ENCODE peak calls at places on chromosomes 7 and 10, in ten cellular contexts. I, H, Z, K, S, W, P, B, U and J are unnamed samples. For H3K27me3, the result is how much of the 10 kb centered on the place peaks cover.

GRCh38 chr7:99184468-99185225 is 23.3 kb downstream of the KPNA7 start:
- DNase-seq in W (peak), U (no peak), S (no peak), I (no peak), B (no peak), H (no peak), K (no peak), Z (no peak), P (no peak), J (peak)

GRCh38 chr7:77831481-77831880 is 32.9 kb downstream of the PHTF2 start:
- DNase-seq in W (no peak), K (no peak), U (no peak), I (no peak), P (no peak), B (no peak), Z (no peak), S (no peak), H (no peak), J (no peak)

GRCh38 chr10:15237351-15237750 is 68.9 kb upstream of the NMT2 start:
- DNase-seq in Z (no peak), U (no peak), B (no peak), K (no peak), P (no peak), W (no peak), I (no peak), H (no peak), S (no peak), J (no peak)

GRCh38 chr7:26135551-26135950 is 16.4 kb upstream of the NFE2L3 start:
- DNase-seq in P (no peak), S (no peak), I (no peak), K (no peak), H (no peak), W (no peak), B (no peak), U (no peak), Z (no peak), J (no peak)

GRCh38 chr10:132666733-132667612 is 119.0 kb downstream of the NKX6-2 start:
- DNase-seq in P (no peak), I (no peak), H (no peak), W (peak), U (no peak), B (peak), Z (no peak), S (no peak), K (peak), J (no peak)

GRCh38 chr7:101140339-101140699 is 13.4 kb downstream of the SERPINE1 start:
- DNase-seq in H (no peak), K (no peak), Z (no peak), B (no peak), W (no peak), P (no peak), S (no peak), U (no peak), I (no peak), J (no peak)

GRCh38 chr7:133601607-133602006 is 348.7 kb downstream of the EXOC4 start:
- DNase-seq in S (no peak), P (no peak), Z (no peak), W (no peak), I (no peak), U (no peak), H (no peak), K (no peak), B (no peak), J (no peak)

GRCh38 chr10:131436467-131436866 is 124.9 kb upstream of the TCERG1L start:
- DNase-seq in B (no peak), U (no peak), I (no peak), P (no peak), S (no peak), W (no peak), H (no peak), Z (no peak), K (no peak), J (no peak)

GRCh38 chr10:33559105-33559504 is 224.6 kb upstream of the NRP1 start:
- DNase-seq in K (peak), B (no peak), U (no peak), P (no peak), W (no peak), H (no peak), I (no peak), Z (peak), S (peak), J (no peak)

GRCh38 chr7:25807212-25807611 is 344.8 kb upstream of the NFE2L3 start:
- DNase-seq in K (no peak), P (no peak), W (no peak), U (no peak), Z (no peak), B (no peak), I (no peak), H (no peak), S (no peak), J (no peak)

GRCh38 chr7:30657131-30657530 is 25.1 kb downstream of the CRHR2 start:
- DNase-seq in S (no peak), B (no peak), I (no peak), P (no peak), H (peak), Z (no peak), U (no peak), K (no peak), W (peak), J (no peak)

GRCh38 chr7:24290004-24290641 is 6.1 kb downstream of the NPY start:
- DNase-seq in B (no peak), S (peak), I (no peak), P (peak), H (no peak), Z (no peak), K (peak), U (no peak), W (no peak), J (peak)

GRCh38 chr7:139936760-139937310 is 107.8 kb downstream of the TBXAS1 start:
- DNase-seq in K (no peak), W (no peak), S (peak), I (no peak), Z (no peak), P (no peak), B (no peak), U (no peak), H (no peak), J (no peak)

GRCh38 chr7:115984105-115984504 is 46.5 kb downstream of the TFEC start:
- DNase-seq in W (no peak), P (no peak), I (no peak), U (no peak), Z (no peak), K (no peak), S (no peak), B (no peak), H (no peak), J (no peak)

GRCh38 chr7:12162420-12163113 is 48.5 kb upstream of the TMEM106B start:
- DNase-seq in I (no peak), U (no peak), Z (no peak), S (no peak), P (no peak), H (no peak), W (no peak), B (no peak), K (no peak), J (no peak)

GRCh38 chr10:112349521-112350085 is 24.3 kb upstream of the ACSL5 start:
- DNase-seq in I (peak), P (no peak), H (no peak), U (peak), W (no peak), S (no peak), Z (no peak), K (no peak), B (no peak), J (no peak)

GRCh38 chr7:46454796-46455195 is 533.7 kb upstream of the IGFBP3 start:
- DNase-seq in Z (no peak), P (no peak), K (no peak), W (no peak), I (no peak), U (no peak), S (no peak), H (no peak), B (no peak), J (no peak)

GRCh38 chr7:100034871-100035510 is 14.6 kb upstream of the ZSCAN21 start:
- DNase-seq in B (no peak), Z (no peak), W (no peak), U (no peak), K (no peak), I (no peak), H (no peak), S (no peak), P (no peak), J (no peak)

GRCh38 chr7:85186083-85186520 is 754 bp downstream of the SEMA3D start:
- DNase-seq in U (no peak), I (peak), H (peak), S (peak), K (peak), B (peak), P (peak), W (peak), Z (no peak), J (peak)

GRCh38 chr7:152891160-152891621 is 131.6 kb downstream of the ACTR3B start:
- DNase-seq in W (peak), H (no peak), K (no peak), S (no peak), B (no peak), U (no peak), I (no peak), P (no peak), Z (no peak), J (no peak)

GRCh38 chr10:95181731-95182130 is 12.3 kb upstream of the ACSM6 start:
- DNase-seq in W (no peak), I (no peak), S (no peak), K (no peak), U (no peak), B (no peak), H (no peak), P (no peak), Z (no peak), J (no peak)

GRCh38 chr10:52212062-52212461 is 102.0 kb upstream of the DKK1 start:
- DNase-seq in H (no peak), B (no peak), Z (no peak), P (no peak), S (peak), I (peak), K (no peak), U (peak), W (no peak), J (peak)

GRCh38 chr10:6068422-6068821 is 6.3 kb upstream of the IL2RA start:
- DNase-seq in H (no peak), P (no peak), S (no peak), U (no peak), Z (no peak), W (peak), K (no peak), I (peak), B (no peak), J (no peak)

GRCh38 chr10:102065561-102066420 is 642 bp downstream of the HPS6 start:
- DNase-seq in U (peak), S (peak), Z (no peak), P (peak), B (peak), H (peak), W (no peak), I (peak), K (peak), J (peak)

GRCh38 chr7:11716185-11716584 is 115.8 kb downstream of the THSD7A start:
- DNase-seq in H (no peak), U (peak), P (no peak), W (no peak), K (no peak), B (no peak), I (peak), Z (no peak), S (no peak), J (no peak)

GRCh38 chr10:11881477-11882417 is 58.6 kb downstream of the PROSER2 start:
- DNase-seq in S (peak), U (no peak), B (no peak), W (no peak), H (no peak), I (peak), K (no peak), P (no peak), Z (no peak), J (peak)

DNA sequence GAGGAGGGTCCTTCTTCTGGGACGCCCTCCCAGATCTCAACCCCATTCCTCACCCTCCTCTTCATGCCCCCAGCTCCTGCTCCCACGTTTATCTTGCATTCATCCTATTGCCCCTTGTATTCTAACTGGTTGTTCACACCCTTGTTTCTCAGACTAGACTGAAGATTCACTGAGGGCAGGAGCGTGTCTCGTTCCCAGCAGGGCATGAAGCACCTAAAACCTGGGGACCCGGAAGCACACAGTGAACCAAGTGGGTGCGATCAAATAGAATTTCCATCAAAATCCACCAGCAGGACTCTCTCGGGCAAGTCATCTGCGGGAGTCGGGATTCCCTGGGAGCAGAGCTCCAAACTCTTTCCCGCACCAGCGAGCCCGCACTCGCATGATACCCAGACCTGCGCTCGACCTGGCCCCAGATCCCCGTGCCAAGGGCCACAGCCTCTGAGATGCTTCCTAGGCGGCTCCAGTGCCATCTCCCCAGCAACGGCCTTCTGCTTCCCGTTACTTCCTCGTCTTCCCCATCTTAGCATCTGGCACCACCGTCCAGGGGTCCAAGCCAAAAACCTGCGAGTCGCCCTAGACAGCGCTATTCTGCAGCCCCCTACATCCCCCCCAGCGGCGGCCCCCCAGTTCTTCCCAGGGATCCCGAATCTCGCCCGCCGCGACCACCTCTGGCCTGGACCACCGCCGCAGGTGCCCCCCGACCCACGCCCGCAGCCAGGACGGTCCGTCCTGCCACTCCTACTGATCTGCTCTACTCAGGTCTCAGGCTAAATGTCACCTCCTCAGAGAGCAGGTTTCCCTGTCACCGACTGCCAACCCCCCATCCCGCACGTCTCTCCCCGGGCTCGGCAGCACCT is 6.1 kb upstream of the GBX1 start:
- DNase-seq in W (no peak), B (peak), U (no peak), P (no peak), I (no peak), Z (no peak), S (no peak), H (no peak), K (no peak), J (no peak)
- H3K27me3 ChIP-seq in W (under half), B (under half), U (under half), P (under half), I (half or more), Z (under half), S (under half), H (under half), K (half or more), J (under half)

GRCh38 chr7:2660359-2661095 is 27.5 kb upstream of the AMZ1 start:
- DNase-seq in Z (no peak), P (no peak), W (peak), I (no peak), H (no peak), U (peak), B (no peak), S (no peak), K (peak), J (peak)
- TF ChIP-seq CTCF in Z (peak), P (peak), W (no peak), I (no peak), H (no peak), U (no peak), B (peak), S (peak), K (peak), J (peak)

DNA sequence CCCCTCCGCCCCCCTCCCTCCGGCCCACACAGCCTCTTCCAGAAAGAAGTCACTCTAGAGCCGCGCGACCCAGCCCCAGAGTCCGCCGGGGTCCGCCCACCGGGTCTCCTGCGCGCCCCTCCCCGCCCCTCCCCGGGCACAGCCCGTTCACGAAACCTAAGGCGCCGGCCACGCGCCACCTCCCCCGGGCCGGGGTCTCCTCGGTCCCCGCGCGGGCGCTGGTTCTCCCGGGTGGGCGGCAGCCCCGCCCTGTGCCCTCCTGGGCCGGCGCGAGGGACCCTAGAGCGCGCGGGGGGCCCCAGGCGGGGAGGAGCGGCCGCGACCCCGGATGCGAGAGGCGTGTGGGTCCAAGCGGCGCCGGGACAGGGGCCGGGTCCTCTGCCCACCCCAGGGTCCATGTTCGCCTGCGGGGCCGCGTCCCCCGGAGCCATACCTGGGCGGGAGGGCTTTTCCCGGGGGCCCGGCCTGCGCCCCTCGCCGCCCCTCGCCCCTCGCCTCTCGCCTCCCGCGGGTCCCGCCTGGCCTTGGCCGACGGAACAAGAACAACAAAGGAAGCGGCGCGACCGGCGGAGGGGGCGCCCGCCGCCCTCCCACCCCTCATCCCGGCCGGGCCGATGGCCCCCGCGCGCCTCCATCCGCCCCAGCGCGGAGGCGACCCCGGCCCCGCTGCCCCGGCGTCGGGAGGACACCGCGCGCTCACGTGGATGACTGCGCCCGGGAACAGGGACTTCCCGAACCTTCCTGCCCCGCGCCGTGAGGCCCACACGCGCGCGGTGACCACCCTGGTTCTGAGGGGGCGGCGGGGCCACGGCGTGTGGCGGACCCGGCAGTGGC is 348.0 kb downstream of the DNAJB6 start:
- DNase-seq in S (no peak), H (peak), P (no peak), K (peak), I (no peak), B (no peak), U (no peak), Z (no peak), W (peak), J (peak)
- H3K4me3 ChIP-seq in S (no peak), H (peak), P (no peak), K (no peak), I (peak), B (peak), U (no peak), Z (peak), W (peak), J (no peak)

GRCh38 chr7:73624669-73625001 is 313 bp upstream of the MLXIPL start:
- DNase-seq in Z (no peak), S (no peak), B (no peak), K (no peak), H (no peak), U (no peak), I (no peak), W (no peak), P (no peak), J (no peak)
- H3K27me3 ChIP-seq in Z (under half), S (under half), B (under half), K (half or more), H (under half), U (under half), I (half or more), W (under half), P (half or more), J (under half)